ENCODE peak calls at places on chromosome 2, in eight cellular contexts. I is HS-5; N is GM19239; L is cerebellum; Q is stimulated activated CD8-positive, alpha-beta memory T cell treated with anti-CD3 and anti-CD28 coated beads, Interleukin-4, amount 100 ng/mL, for 1 hour; X is NCI-H510A treated with DMSO at 0.1 percent for 48 hours; M is GM13976; Y is activated naive CD4-positive, alpha-beta T cell treated with Interleukin-2 at 50 U/mL for 16 hours. G is an unnamed sample.

GRCh38 chr2:72149556-72150156 is 2.0 kb upstream of the CYP26B1 start:
- DNase-seq in X (no peak), Q (no peak), L (peak), I (no peak), M (no peak), Y (no peak), N (no peak), G (no peak)

GRCh38 chr2:227515742-227516141 is 43.8 kb downstream of the AGFG1 start:
- DNase-seq in X (no peak), Q (no peak), Y (no peak), M (no peak), L (no peak), N (no peak), I (no peak), G (no peak)

GRCh38 chr2:105910497-105911238 is 166.0 kb downstream of the NCK2 start:
- DNase-seq in Q (no peak), L (no peak), X (peak), N (no peak), M (no peak), Y (no peak), I (no peak), G (no peak)

GRCh38 chr2:220789961-220790360 is 782.1 kb downstream of the EPHA4 start:
- DNase-seq in Q (no peak), N (no peak), I (peak), X (no peak), Y (no peak), M (no peak), L (no peak), G (no peak)

GRCh38 chr2:238741277-238741676 is 106.6 kb upstream of the TWIST2 start:
- DNase-seq in I (no peak), X (no peak), Q (no peak), N (no peak), L (no peak), Y (no peak), M (no peak), G (no peak)

GRCh38 chr2:230408244-230408842 is 7.7 kb upstream of the SP100 start:
- DNase-seq in X (no peak), Q (no peak), N (no peak), M (no peak), I (peak), Y (no peak), L (no peak), G (no peak)

GRCh38 chr2:121098556-121098955 is 186.4 kb downstream of the TFCP2L1 start:
- DNase-seq in Y (no peak), I (no peak), L (no peak), M (no peak), Q (no peak), N (no peak), X (no peak), G (no peak)

GRCh38 chr2:10523406-10524189 is 75.5 kb upstream of the ODC1 start:
- DNase-seq in Q (no peak), X (no peak), Y (no peak), M (no peak), L (no peak), I (no peak), N (no peak), G (no peak)

GRCh38 chr2:113962692-113963480 is 73.0 kb downstream of the ACTR3 start:
- DNase-seq in M (no peak), Y (no peak), X (no peak), I (peak), N (no peak), L (no peak), Q (no peak), G (peak)

GRCh38 chr2:197168705-197169104 is 141.9 kb downstream of the ANKRD44 start:
- DNase-seq in M (peak), Y (peak), Q (peak), I (no peak), X (peak), N (peak), L (no peak), G (no peak)

GRCh38 chr2:80815259-80815658 is 510.7 kb upstream of the LRRTM1 start:
- DNase-seq in N (no peak), I (no peak), Y (no peak), L (no peak), Q (no peak), M (no peak), X (no peak), G (no peak)

GRCh38 chr2:132646805-132647115 is 23.2 kb downstream of the LYPD1 start:
- DNase-seq in X (no peak), N (no peak), Y (no peak), M (no peak), L (no peak), I (no peak), Q (no peak), G (no peak)

GRCh38 chr2:176818653-176819052 is 393.9 kb upstream of the HNRNPA3 start:
- DNase-seq in Q (no peak), L (no peak), M (no peak), Y (no peak), I (no peak), X (no peak), N (no peak), G (no peak)

GRCh38 chr2:143903172-143903856 is 616.6 kb downstream of the ZEB2 start:
- DNase-seq in I (no peak), Y (no peak), Q (no peak), M (no peak), X (no peak), N (no peak), L (no peak), G (no peak)

GRCh38 chr2:108909917-108910515 is 79.0 kb downstream of the EDAR start:
- DNase-seq in Q (no peak), I (no peak), X (no peak), M (peak), Y (no peak), N (no peak), L (no peak), G (no peak)

GRCh38 chr2:67669796-67670195 is 272.7 kb downstream of the ETAA1 start:
- DNase-seq in L (no peak), I (no peak), N (no peak), M (no peak), Y (no peak), Q (no peak), X (no peak), G (no peak)

GRCh38 chr2:167135691-167136090 is 247.4 kb downstream of the XIRP2 start:
- DNase-seq in Y (no peak), X (no peak), I (no peak), Q (no peak), L (no peak), N (no peak), M (no peak), G (no peak)

GRCh38 chr2:216880509-216881184 is 20.8 kb upstream of the TNP1 start:
- DNase-seq in N (no peak), M (no peak), X (no peak), L (no peak), Y (no peak), Q (no peak), I (no peak), G (no peak)

GRCh38 chr2:7517122-7517487 is 599.9 kb downstream of the RNF144A start:
- DNase-seq in L (no peak), Y (peak), Q (no peak), M (no peak), N (no peak), I (no peak), X (no peak), G (no peak)

GRCh38 chr2:53886406-53887280 is 26.9 kb upstream of the GPR75 start:
- DNase-seq in M (no peak), Q (no peak), Y (no peak), N (no peak), I (no peak), L (no peak), X (no peak), G (no peak)

GRCh38 chr2:128373346-128374000 is 54.8 kb upstream of the HS6ST1 start:
- DNase-seq in M (no peak), N (no peak), I (no peak), Y (no peak), L (no peak), Q (no peak), X (no peak), G (no peak)

G was measured in non-pigmented ciliary epithelial cell.